ENCODE peak calls at places on chromosomes 7 and 10, in six cellular contexts. One of them, this sample, is unnamed. For H3K36me3, the result is how much of the 10 kb centered on the place peaks cover.

GRCh38 chr10:104350146-104350635 is 3.4 kb upstream of the CFAP58 start:
- DNase-seq in SJSA1: no peak
- DNase-seq in brain microvascular endothelial cell: no peak
- DNase-seq in ascending aorta: no peak
- DNase-seq in upper lobe of right lung: no peak
- DNase-seq in ovary: peak
- DNase-seq in this sample: no peak

GRCh38 chr7:151687523-151688235 is 168.0 kb upstream of the RHEB start:
- DNase-seq in SJSA1: peak
- DNase-seq in brain microvascular endothelial cell: peak
- DNase-seq in ascending aorta: peak
- DNase-seq in upper lobe of right lung: peak
- DNase-seq in ovary: peak
- DNase-seq in this sample: peak

GRCh38 chr7:107450970-107451369 is 18.9 kb upstream of the GPR22 start:
- DNase-seq in SJSA1: no peak
- DNase-seq in brain microvascular endothelial cell: no peak
- DNase-seq in ascending aorta: no peak
- DNase-seq in upper lobe of right lung: no peak
- DNase-seq in ovary: no peak
- DNase-seq in this sample: no peak

GRCh38 chr10:114027041-114027394 is 16.6 kb upstream of the ADRB1 start:
- DNase-seq in SJSA1: no peak
- DNase-seq in brain microvascular endothelial cell: no peak
- DNase-seq in ascending aorta: no peak
- DNase-seq in upper lobe of right lung: no peak
- DNase-seq in ovary: no peak
- DNase-seq in this sample: no peak

GRCh38 chr10:128369101-128369650 is 243.0 kb upstream of the MKI67 start:
- DNase-seq in SJSA1: no peak
- DNase-seq in brain microvascular endothelial cell: no peak
- DNase-seq in ascending aorta: no peak
- DNase-seq in upper lobe of right lung: no peak
- DNase-seq in ovary: no peak
- DNase-seq in this sample: no peak

GRCh38 chr7:146956323-146956722 is 839.7 kb downstream of the CNTNAP2 start:
- DNase-seq in SJSA1: no peak
- DNase-seq in brain microvascular endothelial cell: no peak
- DNase-seq in ascending aorta: no peak
- DNase-seq in upper lobe of right lung: no peak
- DNase-seq in ovary: no peak
- DNase-seq in this sample: no peak

GRCh38 chr7:5665106-5666025 is 116.1 kb downstream of the RNF216 start:
- DNase-seq in SJSA1: peak
- DNase-seq in brain microvascular endothelial cell: peak
- DNase-seq in ascending aorta: peak
- DNase-seq in upper lobe of right lung: no peak
- DNase-seq in ovary: peak
- DNase-seq in this sample: no peak

GRCh38 chr7:2002561-2003450 is 229.9 kb downstream of the MAD1L1 start:
- DNase-seq in SJSA1: no peak
- DNase-seq in brain microvascular endothelial cell: no peak
- DNase-seq in ascending aorta: peak
- DNase-seq in upper lobe of right lung: peak
- DNase-seq in ovary: peak
- DNase-seq in this sample: peak

GRCh38 chr10:46526682-46527038 is 29.8 kb downstream of the GPRIN2 start:
- DNase-seq in SJSA1: peak
- DNase-seq in brain microvascular endothelial cell: no peak
- DNase-seq in ascending aorta: peak
- DNase-seq in upper lobe of right lung: peak
- DNase-seq in ovary: no peak
- DNase-seq in this sample: peak

GRCh38 chr7:45177801-45178200 is 20.2 kb downstream of the RAMP3 start:
- DNase-seq in SJSA1: peak
- DNase-seq in brain microvascular endothelial cell: no peak
- DNase-seq in ascending aorta: peak
- DNase-seq in upper lobe of right lung: peak
- DNase-seq in ovary: no peak
- DNase-seq in this sample: peak

GRCh38 chr10:35903021-35903420 is 260.9 kb upstream of the FZD8 start:
- DNase-seq in SJSA1: no peak
- DNase-seq in brain microvascular endothelial cell: no peak
- DNase-seq in ascending aorta: no peak
- DNase-seq in upper lobe of right lung: no peak
- DNase-seq in ovary: no peak
- DNase-seq in this sample: no peak

GRCh38 chr10:575312-576129 is 113.9 kb downstream of the DIP2C start:
- DNase-seq in SJSA1: peak
- DNase-seq in brain microvascular endothelial cell: no peak
- DNase-seq in ascending aorta: no peak
- DNase-seq in upper lobe of right lung: no peak
- DNase-seq in ovary: no peak
- DNase-seq in this sample: no peak

GRCh38 chr7:159280008-159280407 is 135.3 kb upstream of the VIPR2 start:
- DNase-seq in SJSA1: no peak
- DNase-seq in brain microvascular endothelial cell: no peak
- DNase-seq in ascending aorta: no peak
- DNase-seq in upper lobe of right lung: no peak
- DNase-seq in ovary: no peak
- DNase-seq in this sample: no peak

GRCh38 chr7:121027761-121028681 is 39.5 kb downstream of the CPED1 start:
- DNase-seq in SJSA1: no peak
- DNase-seq in brain microvascular endothelial cell: no peak
- DNase-seq in ascending aorta: no peak
- DNase-seq in upper lobe of right lung: no peak
- DNase-seq in ovary: no peak
- DNase-seq in this sample: no peak

GRCh38 chr10:14349081-14349480 is 18.4 kb upstream of the FRMD4A start:
- DNase-seq in SJSA1: no peak
- DNase-seq in brain microvascular endothelial cell: no peak
- DNase-seq in ascending aorta: no peak
- DNase-seq in upper lobe of right lung: no peak
- DNase-seq in ovary: no peak
- DNase-seq in this sample: no peak

GRCh38 chr10:62244785-62245595 is 23.7 kb downstream of the RTKN2 start:
- DNase-seq in SJSA1: peak
- DNase-seq in brain microvascular endothelial cell: peak
- DNase-seq in ascending aorta: peak
- DNase-seq in upper lobe of right lung: no peak
- DNase-seq in ovary: no peak
- DNase-seq in this sample: no peak

GRCh38 chr10:27603104-27603503 is 99.0 kb downstream of the RAB18 start:
- DNase-seq in SJSA1: no peak
- DNase-seq in brain microvascular endothelial cell: no peak
- DNase-seq in ascending aorta: no peak
- DNase-seq in upper lobe of right lung: no peak
- DNase-seq in ovary: no peak
- DNase-seq in this sample: no peak

GRCh38 chr7:129943352-129943751 is 9.4 kb downstream of the UBE2H start:
- DNase-seq in SJSA1: no peak
- DNase-seq in brain microvascular endothelial cell: no peak
- DNase-seq in ascending aorta: no peak
- DNase-seq in upper lobe of right lung: no peak
- DNase-seq in ovary: no peak
- DNase-seq in this sample: no peak

GRCh38 chr10:1364151-1364910 is 308.1 kb downstream of the WDR37 start:
- DNase-seq in SJSA1: peak
- DNase-seq in brain microvascular endothelial cell: no peak
- DNase-seq in ascending aorta: peak
- DNase-seq in upper lobe of right lung: peak
- DNase-seq in ovary: no peak
- DNase-seq in this sample: no peak

GRCh38 chr10:124999433-125000365 is 57.8 kb downstream of the ZRANB1 start:
- DNase-seq in SJSA1: peak
- DNase-seq in brain microvascular endothelial cell: peak
- DNase-seq in ascending aorta: peak
- DNase-seq in upper lobe of right lung: peak
- DNase-seq in ovary: peak
- DNase-seq in this sample: peak

GRCh38 chr10:78972160-78972946 is 96.4 kb upstream of the ZMIZ1 start:
- DNase-seq in SJSA1: peak
- DNase-seq in brain microvascular endothelial cell: peak
- DNase-seq in ascending aorta: peak
- DNase-seq in upper lobe of right lung: peak
- DNase-seq in ovary: peak
- DNase-seq in this sample: no peak
- H3K4me3 ChIP-seq in SJSA1: no peak
- H3K4me3 ChIP-seq in brain microvascular endothelial cell: no peak
- H3K4me3 ChIP-seq in ascending aorta: no peak
- H3K4me3 ChIP-seq in upper lobe of right lung: no peak
- H3K4me3 ChIP-seq in ovary: no peak
- H3K4me3 ChIP-seq in this sample: no peak

DNA sequence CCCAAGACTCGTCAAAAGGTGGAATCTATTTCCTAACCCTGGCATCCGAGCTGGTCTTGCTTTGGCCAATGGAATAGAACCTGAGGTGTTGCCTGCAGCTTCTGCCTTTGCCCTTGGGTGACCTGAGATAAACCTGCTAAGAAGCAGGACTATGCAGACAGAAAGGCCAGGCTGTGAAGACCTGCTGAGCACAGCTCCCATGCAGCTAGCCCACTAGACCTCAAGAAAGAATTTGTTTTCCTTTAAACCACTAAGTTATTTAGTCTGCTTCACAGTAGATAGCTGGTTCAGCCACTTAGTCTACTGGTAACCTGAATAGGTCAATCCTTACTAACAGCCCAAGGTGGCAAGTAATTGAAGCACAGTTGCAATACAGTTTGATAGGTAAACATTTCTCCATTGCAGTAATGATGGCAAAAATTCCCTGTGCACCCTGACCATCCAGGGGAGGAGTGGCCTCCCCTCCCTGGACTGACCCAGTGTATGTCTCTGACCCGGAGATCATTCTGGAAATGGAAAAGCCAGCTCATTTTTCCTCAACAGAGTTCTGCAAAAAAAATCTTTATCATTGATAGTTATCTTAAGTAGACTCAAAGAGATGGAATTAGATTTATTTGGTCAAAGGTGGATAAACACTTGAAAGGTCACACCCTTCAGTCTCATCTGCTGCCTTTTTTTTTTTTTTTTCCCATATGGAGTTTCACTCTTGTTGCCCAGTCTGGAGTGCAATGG is 20.0 kb downstream of the TNS3 start:
- DNase-seq in SJSA1: no peak
- DNase-seq in brain microvascular endothelial cell: no peak
- DNase-seq in ascending aorta: no peak
- DNase-seq in upper lobe of right lung: no peak
- DNase-seq in ovary: no peak
- DNase-seq in this sample: no peak
- H3K27ac ChIP-seq in SJSA1: no peak
- H3K27ac ChIP-seq in brain microvascular endothelial cell: no peak
- H3K27ac ChIP-seq in ascending aorta: no peak
- H3K27ac ChIP-seq in upper lobe of right lung: no peak
- H3K27ac ChIP-seq in ovary: no peak
- H3K27ac ChIP-seq in this sample: no peak

DNA sequence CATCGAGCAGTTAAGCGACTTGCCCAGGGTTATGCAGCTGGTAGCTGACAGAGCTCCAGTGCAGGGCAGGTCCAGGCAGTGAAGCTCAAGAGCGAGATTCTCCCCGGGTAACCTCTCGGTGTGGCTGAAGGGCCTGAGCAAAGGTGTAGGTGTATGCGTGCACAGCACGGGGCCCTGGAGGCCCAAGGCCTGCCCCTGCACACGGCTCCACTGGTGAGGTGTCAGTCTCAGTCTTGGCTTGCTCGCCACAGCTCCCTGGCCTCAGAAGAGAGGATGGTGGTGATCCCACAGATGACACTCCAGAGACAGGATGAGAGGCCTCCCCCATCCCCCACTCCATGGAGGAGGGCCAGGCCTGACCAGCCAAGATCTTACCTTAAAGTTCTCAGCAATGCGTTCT is 12.0 kb downstream of the AKR1B1 start:
- DNase-seq in SJSA1: no peak
- DNase-seq in brain microvascular endothelial cell: no peak
- DNase-seq in ascending aorta: no peak
- DNase-seq in upper lobe of right lung: no peak
- DNase-seq in ovary: no peak
- DNase-seq in this sample: no peak
- H3K36me3 ChIP-seq in SJSA1: half or more
- H3K36me3 ChIP-seq in brain microvascular endothelial cell: under half
- H3K36me3 ChIP-seq in ascending aorta: half or more
- H3K36me3 ChIP-seq in upper lobe of right lung: half or more
- H3K36me3 ChIP-seq in ovary: under half
- H3K36me3 ChIP-seq in this sample: half or more

GRCh38 chr10:92662852-92663251 is 26.9 kb upstream of the HHEX start:
- DNase-seq in SJSA1: no peak
- DNase-seq in brain microvascular endothelial cell: no peak
- DNase-seq in ascending aorta: no peak
- DNase-seq in upper lobe of right lung: no peak
- DNase-seq in ovary: no peak
- DNase-seq in this sample: no peak
- H3K4me3 ChIP-seq in SJSA1: no peak
- H3K4me3 ChIP-seq in brain microvascular endothelial cell: no peak
- H3K4me3 ChIP-seq in ascending aorta: no peak
- H3K4me3 ChIP-seq in upper lobe of right lung: no peak
- H3K4me3 ChIP-seq in ovary: no peak
- H3K4me3 ChIP-seq in this sample: no peak

DNA sequence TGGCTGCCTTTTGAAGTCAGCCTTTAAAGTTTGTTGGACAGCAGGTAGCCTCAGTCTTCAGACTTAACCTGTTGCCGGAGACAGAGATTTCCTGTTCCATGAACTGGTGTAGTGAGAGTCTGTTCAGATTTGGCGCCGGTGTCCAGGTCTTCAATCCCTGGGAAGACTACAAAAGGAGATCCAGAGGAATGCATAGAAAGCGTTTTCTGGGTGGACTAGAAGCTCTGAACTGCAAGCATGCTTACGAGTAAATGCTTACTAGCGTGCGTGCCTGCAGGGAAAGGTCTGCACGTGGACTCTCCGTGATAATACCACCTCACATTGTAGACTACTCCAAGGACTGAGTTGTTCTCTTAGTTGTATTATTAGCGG is 872 bp downstream of the GLRX3 start:
- DNase-seq in SJSA1: no peak
- DNase-seq in brain microvascular endothelial cell: peak
- DNase-seq in ascending aorta: no peak
- DNase-seq in upper lobe of right lung: no peak
- DNase-seq in ovary: no peak
- DNase-seq in this sample: no peak
- H3K27ac ChIP-seq in SJSA1: peak
- H3K27ac ChIP-seq in brain microvascular endothelial cell: peak
- H3K27ac ChIP-seq in ascending aorta: peak
- H3K27ac ChIP-seq in upper lobe of right lung: peak
- H3K27ac ChIP-seq in ovary: no peak
- H3K27ac ChIP-seq in this sample: peak

GRCh38 chr10:20765066-20765465 is 132.0 kb downstream of the NEBL start:
- DNase-seq in SJSA1: no peak
- DNase-seq in brain microvascular endothelial cell: no peak
- DNase-seq in ascending aorta: no peak
- DNase-seq in upper lobe of right lung: no peak
- DNase-seq in ovary: no peak
- DNase-seq in this sample: no peak

GRCh38 chr10:20760450-20760849 is 136.7 kb downstream of the NEBL start:
- DNase-seq in SJSA1: no peak
- DNase-seq in brain microvascular endothelial cell: no peak
- DNase-seq in ascending aorta: no peak
- DNase-seq in upper lobe of right lung: no peak
- DNase-seq in ovary: no peak
- DNase-seq in this sample: no peak
- H3K36me3 ChIP-seq in SJSA1: under half
- H3K36me3 ChIP-seq in brain microvascular endothelial cell: under half
- H3K36me3 ChIP-seq in ascending aorta: under half
- H3K36me3 ChIP-seq in upper lobe of right lung: under half
- H3K36me3 ChIP-seq in ovary: under half
- H3K36me3 ChIP-seq in this sample: under half

This sample was measured in RWPE2.